ENCODE peak calls at places on chromosomes 12 and 14, in ten cellular contexts. U, P, B, T, N, M, J, I, R and L are unnamed samples.

GRCh38 chr14:71472281-71472960 is 459.8 kb upstream of the RGS6 start:
- DNase-seq in U (no peak), M (no peak), T (no peak), R (no peak), I (no peak), P (no peak), J (no peak), B (no peak), N (peak; percentile 36), L (no peak)

GRCh38 chr12:21602774-21603173 is 1.9 kb downstream of the GYS2 start:
- DNase-seq in N (no peak), B (no peak), M (no peak), I (no peak), T (no peak), R (no peak), P (no peak), J (no peak), U (no peak), L (peak; percentile 17)

GRCh38 chr12:92088802-92089201 is 56.8 kb downstream of the BTG1 start:
- DNase-seq in B (no peak), M (peak; percentile 29), J (no peak), R (no peak), I (no peak), P (no peak), T (peak; percentile 11), U (no peak), N (no peak), L (no peak)

GRCh38 chr12:62934799-62935674 is at the start of gene PPM1H:
- DNase-seq in N (peak; percentile 42), M (peak; percentile 79), I (peak; percentile 83), R (peak; percentile 82), P (peak; percentile 87), T (peak; percentile 73), B (peak; percentile 77), U (peak; percentile 11), J (peak; percentile 18), L (peak; percentile 95)

GRCh38 chr12:13208533-13209278 is 12.2 kb downstream of the EMP1 start:
- DNase-seq in T (no peak), P (no peak), U (no peak), N (peak; percentile 65), J (no peak), B (no peak), M (no peak), R (no peak), I (peak; percentile 15), L (no peak)

GRCh38 chr14:104235686-104236085 is 97.3 kb downstream of the KIF26A start:
- DNase-seq in U (no peak), I (no peak), R (no peak), N (no peak), J (no peak), T (no peak), M (no peak), P (no peak), B (peak; percentile 23), L (no peak)

GRCh38 chr12:95634622-95635621 is 83.6 kb upstream of the USP44 start:
- DNase-seq in J (no peak), M (no peak), P (no peak), R (peak; percentile 80), T (no peak), I (no peak), N (no peak), U (peak; percentile 79), B (no peak), L (peak; percentile 65)

GRCh38 chr12:59070534-59070933 is 150.2 kb upstream of the LRIG3 start:
- DNase-seq in N (no peak), U (no peak), B (no peak), R (no peak), I (no peak), J (no peak), P (no peak), T (no peak), M (no peak), L (no peak)

GRCh38 chr12:114945351-114945750 is 261.4 kb upstream of the TBX3 start:
- DNase-seq in M (no peak), R (no peak), I (no peak), P (no peak), N (peak; percentile 63), B (no peak), J (no peak), T (no peak), U (no peak), L (no peak)

GRCh38 chr14:22981090-22982012 is 1.0 kb downstream of the AJUBA start:
- DNase-seq in B (no peak), J (no peak), I (peak; percentile 70), U (peak; percentile 34), N (peak; percentile 25), M (no peak), R (no peak), T (no peak), P (peak; percentile 55), L (peak; percentile 83)

GRCh38 chr14:22980672-22981089 is 1.7 kb downstream of the AJUBA start:
- DNase-seq in J (no peak), T (peak; percentile 31), U (peak; percentile 69), B (peak; percentile 73), R (peak; percentile 59), I (peak; percentile 43), N (peak; percentile 60), P (peak; percentile 65), M (peak; percentile 29), L (peak; percentile 49)

GRCh38 chr14:22978487-22978837 is 3.9 kb downstream of the AJUBA start:
- DNase-seq in R (no peak), M (no peak), P (no peak), N (no peak), T (no peak), U (no peak), I (no peak), B (no peak), J (no peak), L (no peak)

GRCh38 chr14:22978873-22979671 is 3.3 kb downstream of the AJUBA start:
- DNase-seq in T (no peak), J (no peak), R (no peak), U (peak; percentile 95), I (no peak), B (no peak), N (no peak), M (no peak), P (no peak), L (no peak)

DNA sequence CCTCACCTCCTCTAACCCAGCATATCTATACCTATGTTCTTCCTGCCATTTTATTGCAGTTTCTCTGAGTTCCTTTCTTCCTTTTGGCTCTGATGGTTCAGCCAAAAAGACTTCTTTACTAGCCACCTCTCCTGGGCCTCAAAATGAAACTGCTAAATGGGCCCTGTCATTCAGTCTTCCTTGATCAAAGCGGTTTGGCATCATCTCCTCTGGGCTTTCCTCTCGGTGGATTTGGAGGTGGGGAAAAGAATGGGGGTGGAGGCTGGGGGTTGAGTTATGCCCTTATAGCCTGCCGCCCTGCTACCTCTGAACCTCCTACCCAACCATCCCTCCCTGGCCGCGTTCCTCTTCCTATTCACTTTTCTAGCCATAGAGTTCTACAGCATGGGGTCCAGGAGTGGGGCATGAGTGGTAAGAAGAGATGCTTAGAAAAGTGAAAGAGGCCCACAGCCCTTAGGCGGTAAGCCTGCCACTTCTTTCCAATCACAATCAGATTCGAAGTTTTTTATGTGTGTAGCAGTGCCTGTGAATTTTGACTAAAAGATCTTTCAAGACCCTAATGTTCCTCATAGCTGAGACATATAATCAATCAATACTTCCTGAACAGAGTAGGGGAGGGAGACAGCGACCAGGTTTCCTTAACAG is 2.5 kb downstream of the AJUBA start:
- DNase-seq in R (no peak), B (no peak), J (no peak), T (no peak), I (no peak), N (no peak), M (no peak), P (no peak), U (peak; percentile 79), L (no peak)
- H3K4me1 ChIP-seq in R (peaks cover 68% of the 10 kb centered on the region), B (peaks cover 34% of the 10 kb centered on the region), J (peaks cover 53% of the 10 kb centered on the region), T (peaks cover 8% of the 10 kb centered on the region), I (peaks cover 49% of the 10 kb centered on the region), N (peaks cover 40% of the 10 kb centered on the region), M (peaks cover 48% of the 10 kb centered on the region), P (peaks cover 63% of the 10 kb centered on the region), U (peaks cover 37% of the 10 kb centered on the region), L (peaks cover 37% of the 10 kb centered on the region)

DNA sequence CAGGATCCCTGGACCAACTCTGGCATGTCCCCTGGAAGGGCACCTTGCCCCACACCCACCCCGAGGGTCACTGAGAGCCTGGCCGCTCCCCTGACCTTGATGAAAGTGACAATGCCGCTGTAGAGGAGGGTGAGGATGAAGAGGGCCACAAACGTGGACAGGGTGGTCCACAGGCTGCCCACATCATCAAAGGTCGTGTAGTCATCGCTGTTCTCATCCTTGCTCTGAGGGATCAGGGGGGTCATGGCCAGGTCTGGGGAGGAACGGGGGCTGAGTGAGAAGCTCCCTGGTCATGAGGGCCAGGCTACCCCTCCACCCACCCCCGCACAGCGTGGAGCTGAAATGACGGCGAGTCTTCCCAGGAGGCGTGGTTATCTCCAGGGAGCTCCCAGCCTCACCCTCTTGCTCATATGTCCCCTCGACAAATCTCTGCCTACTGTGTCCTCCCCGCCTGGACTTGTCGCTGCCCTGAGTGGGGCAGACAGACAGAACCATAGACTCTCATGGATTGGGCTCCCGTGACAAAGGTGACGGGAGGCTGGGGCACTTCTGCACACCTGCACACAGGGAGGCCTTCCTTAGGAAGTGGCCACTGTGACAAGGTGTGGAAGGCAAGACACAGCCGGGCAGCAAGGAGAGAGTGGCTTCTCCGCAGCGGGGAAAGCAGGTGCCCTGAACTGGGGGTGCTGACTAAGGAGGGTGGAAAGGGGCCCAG is 311.1 kb downstream of the TMEM121 start:
- DNase-seq in B (peak; percentile 57), T (no peak), J (no peak), N (no peak), P (no peak), M (no peak), R (no peak), I (no peak), U (no peak), L (no peak)
- H3K9me3 ChIP-seq in B (no peaks in the 10 kb centered on the region), T (no peaks in the 10 kb centered on the region), J (no peaks in the 10 kb centered on the region), N (no peaks in the 10 kb centered on the region), P (no peaks in the 10 kb centered on the region), M (no peaks in the 10 kb centered on the region), R (no peaks in the 10 kb centered on the region), I (no peaks in the 10 kb centered on the region), U (peaks cover 33% of the 10 kb centered on the region), L (no peaks in the 10 kb centered on the region)

GRCh38 chr14:99750746-99751450 is 42.3 kb upstream of the EML1 start:
- DNase-seq in M (no peak), U (no peak), B (no peak), J (no peak), T (no peak), R (no peak), I (no peak), N (no peak), P (peak; percentile 33), L (no peak)
- H3K4me1 ChIP-seq in M (peaks cover 81% of the 10 kb centered on the region), U (peaks cover 11% of the 10 kb centered on the region), B (peaks cover 42% of the 10 kb centered on the region), J (peaks cover 52% of the 10 kb centered on the region), T (peaks cover 56% of the 10 kb centered on the region), R (peaks cover 64% of the 10 kb centered on the region), I (peaks cover 16% of the 10 kb centered on the region), N (peaks cover 3% of the 10 kb centered on the region), P (peaks cover 85% of the 10 kb centered on the region), L (peaks cover 9% of the 10 kb centered on the region)

DNA sequence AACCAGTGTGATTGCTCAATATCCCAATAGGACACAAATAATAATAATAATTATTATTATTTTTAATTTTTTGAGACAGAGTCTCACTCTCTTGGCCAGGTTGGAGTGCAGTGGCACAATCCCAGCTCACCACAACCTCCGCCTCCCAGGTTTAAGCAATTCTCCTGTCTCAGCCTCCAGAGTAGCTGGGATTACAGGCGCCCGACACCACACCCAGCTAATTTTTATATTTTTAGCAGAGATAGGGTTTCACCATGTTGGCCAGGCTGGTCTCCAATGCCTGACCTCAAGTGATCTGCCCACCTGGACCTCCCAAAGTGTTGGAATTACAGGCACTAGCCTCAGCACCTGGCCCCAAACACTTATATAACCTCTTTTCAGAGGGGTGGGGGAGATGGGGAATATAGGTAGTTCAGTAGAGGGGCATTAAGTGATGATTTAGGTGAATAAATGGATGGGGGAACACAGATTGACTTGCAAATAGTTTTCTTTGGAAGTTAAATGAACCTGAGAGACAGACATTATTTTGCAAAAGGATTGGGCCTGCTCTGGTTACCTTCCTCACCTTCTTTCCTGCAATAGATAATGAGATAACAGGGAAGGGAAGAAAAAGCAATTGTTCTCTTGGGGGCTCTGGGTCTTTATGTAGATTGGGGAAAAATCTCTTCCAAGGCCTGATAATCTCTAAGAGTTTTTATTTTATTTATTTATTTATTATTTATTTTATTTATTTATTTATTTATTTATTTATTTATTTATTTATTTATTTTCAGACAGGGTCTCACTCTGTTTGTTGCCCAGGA is 57.7 kb downstream of the RESF1 start:
- DNase-seq in B (no peak), J (no peak), P (no peak), R (no peak), T (no peak), U (no peak), M (no peak), I (no peak), N (no peak), L (no peak)
- H3K9me3 ChIP-seq in B (no peaks in the 10 kb centered on the region), J (no peaks in the 10 kb centered on the region), P (no peaks in the 10 kb centered on the region), R (no peaks in the 10 kb centered on the region), T (no peaks in the 10 kb centered on the region), U (no peaks in the 10 kb centered on the region), M (no peaks in the 10 kb centered on the region), I (no peaks in the 10 kb centered on the region), N (no peaks in the 10 kb centered on the region), L (no peaks in the 10 kb centered on the region)